ENCODE peak calls at places on chromosomes 5 and 9, in nine cellular contexts. K is amniotic stem cell; F is naive thymus-derived CD8-positive, alpha-beta T cell; N is HepG2; A is NCI-H1092 treated with DMSO at 0.1 percent for 48 hours; G is activated T-cell treated with anti-CD3 and anti-CD28 coated beads for 48 hours; L is anterior cingulate cortex; H is HCT116; M is GM13976. I is an unnamed sample.

GRCh38 chr5:139120521-139120920 is 77.6 kb downstream of the SIL1 start:
- DNase-seq in K (no peak), F (no peak), N (no peak), A (no peak), G (no peak), L (no peak), H (no peak), M (no peak), I (no peak)

GRCh38 chr5:122701640-122702523 is 73.0 kb upstream of the SNX2 start:
- DNase-seq in K (no peak), F (no peak), N (no peak), A (no peak), G (no peak), L (no peak), H (no peak), M (peak), I (no peak)

GRCh38 chr9:81396528-81396927 is 292.8 kb downstream of the TLE1 start:
- DNase-seq in K (no peak), F (no peak), N (no peak), A (peak), G (no peak), L (no peak), H (no peak), M (no peak), I (no peak)

GRCh38 chr5:5257761-5258160 is 117.6 kb downstream of the ADAMTS16 start:
- DNase-seq in K (no peak), F (no peak), N (no peak), A (no peak), G (no peak), L (no peak), H (no peak), M (no peak), I (no peak)

GRCh38 chr9:125763373-125763772 is 16.2 kb downstream of the PBX3 start:
- DNase-seq in K (no peak), F (no peak), N (peak), A (peak), G (no peak), L (no peak), H (no peak), M (no peak), I (peak)

GRCh38 chr9:79673614-79674013 is 101.8 kb downstream of the TLE4 start:
- DNase-seq in K (no peak), F (no peak), N (no peak), A (no peak), G (no peak), L (no peak), H (no peak), M (no peak), I (no peak)

GRCh38 chr5:3904584-3904983 is 309.0 kb downstream of the IRX1 start:
- DNase-seq in K (no peak), F (no peak), N (no peak), A (no peak), G (no peak), L (no peak), H (no peak), M (no peak), I (no peak)

GRCh38 chr5:36156124-36156601 is 4.3 kb downstream of the SKP2 start:
- DNase-seq in K (no peak), F (no peak), N (no peak), A (no peak), G (no peak), L (no peak), H (no peak), M (no peak), I (no peak)

GRCh38 chr5:173517648-173518047 is 98.8 kb downstream of the BOD1 start:
- DNase-seq in K (no peak), F (no peak), N (no peak), A (no peak), G (no peak), L (no peak), H (no peak), M (no peak), I (no peak)

GRCh38 chr9:112043423-112043822 is 131.7 kb downstream of the SUSD1 start:
- DNase-seq in K (no peak), F (no peak), N (no peak), A (no peak), G (no peak), L (no peak), H (no peak), M (no peak), I (no peak)

GRCh38 chr5:77670526-77670925 is 32.0 kb upstream of the OTP start:
- DNase-seq in K (no peak), F (no peak), N (no peak), A (no peak), G (no peak), L (no peak), H (no peak), M (no peak), I (no peak)

GRCh38 chr5:11230890-11231289 is 469.9 kb upstream of the DAP start:
- DNase-seq in K (no peak), F (no peak), N (no peak), A (no peak), G (no peak), L (no peak), H (no peak), M (no peak), I (no peak)

GRCh38 chr9:108213516-108213915 is 642.3 kb downstream of the ACTL7B start:
- DNase-seq in K (no peak), F (no peak), N (no peak), A (no peak), G (no peak), L (no peak), H (no peak), M (no peak), I (no peak)

GRCh38 chr5:136276946-136277345 is 84.0 kb upstream of the SMIM32 start:
- DNase-seq in K (no peak), F (no peak), N (no peak), A (peak), G (no peak), L (no peak), H (no peak), M (no peak), I (no peak)

GRCh38 chr9:37464426-37465248 is 613 bp downstream of the ZBTB5 start:
- DNase-seq in K (peak), F (peak), N (no peak), A (no peak), G (peak), L (peak), H (no peak), M (peak), I (peak)

GRCh38 chr5:68924490-68925145 is 169.2 kb upstream of the SLC30A5 start:
- DNase-seq in K (peak), F (no peak), N (peak), A (no peak), G (no peak), L (no peak), H (no peak), M (no peak), I (no peak)

GRCh38 chr9:29044959-29045358 is 1471.7 kb upstream of the C9orf72 start:
- DNase-seq in K (no peak), F (no peak), N (peak), A (no peak), G (no peak), L (no peak), H (peak), M (no peak), I (no peak)

GRCh38 chr5:173567548-173567947 is 48.9 kb downstream of the BOD1 start:
- DNase-seq in K (peak), F (no peak), N (no peak), A (no peak), G (no peak), L (no peak), H (no peak), M (no peak), I (peak)

GRCh38 chr9:86406366-86406765 is 52.2 kb upstream of the TUT7 start:
- DNase-seq in K (no peak), F (no peak), N (peak), A (no peak), G (no peak), L (no peak), H (no peak), M (no peak), I (peak)

GRCh38 chr5:56685503-56686217 is 129.7 kb upstream of the MAP3K1 start:
- DNase-seq in K (no peak), F (no peak), N (no peak), A (no peak), G (no peak), L (no peak), H (no peak), M (no peak), I (no peak)

GRCh38 chr5:102664946-102665345 is 90.2 kb upstream of the PAM start:
- DNase-seq in K (no peak), F (no peak), N (no peak), A (peak), G (no peak), L (no peak), H (no peak), M (no peak), I (no peak)

GRCh38 chr9:38126730-38127129 is 57.7 kb upstream of the SHB start:
- DNase-seq in K (no peak), F (no peak), N (no peak), A (peak), G (no peak), L (no peak), H (no peak), M (no peak), I (no peak)

GRCh38 chr5:166027582-166027981 is 2263.9 kb upstream of the WWC1 start:
- DNase-seq in K (no peak), F (no peak), N (no peak), A (no peak), G (no peak), L (no peak), H (no peak), M (no peak), I (no peak)

GRCh38 chr9:33380390-33381094 is 21.8 kb downstream of the AQP7 start:
- DNase-seq in K (no peak), F (no peak), N (no peak), A (no peak), G (no peak), L (no peak), H (no peak), M (no peak), I (no peak)

GRCh38 chr9:2761424-2761823 is 44.1 kb downstream of the KCNV2 start:
- DNase-seq in K (no peak), F (no peak), N (no peak), A (no peak), G (no peak), L (no peak), H (no peak), M (no peak), I (no peak)

GRCh38 chr9:9914174-9914573 is 698.6 kb downstream of the PTPRD start:
- DNase-seq in K (no peak), F (no peak), N (peak), A (no peak), G (no peak), L (no peak), H (no peak), M (no peak), I (peak)

GRCh38 chr5:171579849-171580505 is 160.5 kb downstream of the FGF18 start:
- DNase-seq in K (no peak), F (no peak), N (no peak), A (no peak), G (no peak), L (no peak), H (no peak), M (no peak), I (no peak)

GRCh38 chr9:88313364-88314220 is 74.7 kb upstream of the SPIN1 start:
- DNase-seq in K (no peak), F (no peak), N (no peak), A (no peak), G (peak), L (no peak), H (no peak), M (no peak), I (no peak)

GRCh38 chr5:74555991-74556390 is 84.5 kb downstream of the ENC1 start:
- DNase-seq in K (no peak), F (no peak), N (no peak), A (no peak), G (no peak), L (no peak), H (no peak), M (no peak), I (no peak)

GRCh38 chr9:128144239-128145181 is 4.7 kb upstream of the LCN2 start:
- DNase-seq in K (no peak), F (peak), N (no peak), A (no peak), G (no peak), L (no peak), H (no peak), M (no peak), I (no peak)

GRCh38 chr5:133147815-133148634 is 96.2 kb downstream of the HSPA4 start:
- DNase-seq in K (no peak), F (no peak), N (no peak), A (no peak), G (no peak), L (no peak), H (no peak), M (no peak), I (no peak)

GRCh38 chr5:133293953-133294352 is 242.1 kb downstream of the HSPA4 start:
- DNase-seq in K (no peak), F (no peak), N (no peak), A (no peak), G (no peak), L (no peak), H (no peak), M (no peak), I (no peak)

GRCh38 chr5:173781826-173782670 is 106.1 kb upstream of the CPEB4 start:
- DNase-seq in K (peak), F (peak), N (no peak), A (no peak), G (peak), L (peak), H (no peak), M (no peak), I (no peak)

GRCh38 chr9:106953166-106953565 is 90.2 kb downstream of the ZNF462 start:
- DNase-seq in K (no peak), F (no peak), N (no peak), A (no peak), G (no peak), L (no peak), H (no peak), M (no peak), I (no peak)

GRCh38 chr9:135165003-135165711 is 77.7 kb downstream of the OLFM1 start:
- DNase-seq in K (no peak), F (no peak), N (no peak), A (no peak), G (no peak), L (no peak), H (no peak), M (no peak), I (no peak)

I was measured in T47D.